ENCODE peak calls at places on chromosomes 12 and 14, in five cellular contexts. K is CD4-positive, CD25-positive, alpha-beta regulatory T cell; F is stimulated activated CD8-positive, alpha-beta memory T cell treated with anti-CD3 and anti-CD28 coated beads, Interleukin-15, amount 100 ng/mL, for 1 hour; L is fibroblast of the conjunctiva; W is HT1080. H is an unnamed sample.

GRCh38 chr14:23538049-23538718 is 13.4 kb downstream of the ZFHX2 start:
- DNase-seq in K (no peak), F (no peak), L (no peak), W (no peak), H (no peak)

GRCh38 chr14:91116913-91117588 is 3.2 kb downstream of the DGLUCY start:
- DNase-seq in K (no peak), F (no peak), L (no peak), W (no peak), H (no peak)

GRCh38 chr12:54579696-54580333 is 8.6 kb downstream of the PPP1R1A start:
- DNase-seq in K (peak), F (peak), L (peak), W (peak), H (peak)

GRCh38 chr14:32825058-32825457 is 113.6 kb upstream of the NPAS3 start:
- DNase-seq in K (no peak), F (no peak), L (no peak), W (no peak), H (no peak)

GRCh38 chr12:49909826-49910225 is 6.1 kb upstream of the FAIM2 start:
- DNase-seq in K (no peak), F (no peak), L (peak), W (peak), H (no peak)

GRCh38 chr12:84919271-84919670 is 6.7 kb upstream of the SLC6A15 start:
- DNase-seq in K (no peak), F (no peak), L (no peak), W (peak), H (no peak)

GRCh38 chr14:70640938-70641547 is 673 bp upstream of the TTC9 start:
- DNase-seq in K (peak), F (no peak), L (no peak), W (peak), H (peak)

GRCh38 chr12:123807002-123807401 is 44.9 kb downstream of the DNAH10 start:
- DNase-seq in K (no peak), F (no peak), L (no peak), W (no peak), H (no peak)

GRCh38 chr12:32159925-32160324 is 53.3 kb downstream of the BICD1 start:
- DNase-seq in K (no peak), F (no peak), L (no peak), W (no peak), H (no peak)

GRCh38 chr12:124497039-124497438 is 70.4 kb downstream of the NCOR2 start:
- DNase-seq in K (no peak), F (no peak), L (no peak), W (peak), H (no peak)

GRCh38 chr12:53235164-53235563 is 3.2 kb upstream of the RARG start:
- DNase-seq in K (no peak), F (no peak), L (no peak), W (no peak), H (no peak)

GRCh38 chr12:53985900-53986685 is 1.1 kb downstream of the HOXC10 start:
- DNase-seq in K (no peak), F (no peak), L (no peak), W (peak), H (no peak)

GRCh38 chr14:34496007-34496678 is 34.1 kb upstream of the SPTSSA start:
- DNase-seq in K (no peak), F (no peak), L (no peak), W (no peak), H (no peak)

GRCh38 chr12:14473707-14474287 is 93.9 kb downstream of the PLBD1 start:
- DNase-seq in K (no peak), F (no peak), L (no peak), W (no peak), H (peak)

GRCh38 chr12:92796650-92797049 is 93.9 kb downstream of the PLEKHG7 start:
- DNase-seq in K (no peak), F (no peak), L (no peak), W (no peak), H (no peak)

GRCh38 chr12:95462551-95462950 is 11.4 kb upstream of the METAP2 start:
- DNase-seq in K (no peak), F (no peak), L (no peak), W (no peak), H (no peak)

GRCh38 chr12:48946206-48946605 is 11.1 kb downstream of the ARF3 start:
- DNase-seq in K (no peak), F (no peak), L (no peak), W (no peak), H (no peak)

GRCh38 chr12:89566615-89567014 is 40.8 kb upstream of the POC1B start:
- DNase-seq in K (no peak), F (no peak), L (no peak), W (no peak), H (peak)

GRCh38 chr14:103886304-103887169 is 39.2 kb upstream of the PPP1R13B start:
- DNase-seq in K (no peak), F (no peak), L (no peak), W (no peak), H (no peak)

GRCh38 chr12:10612954-10613333 is 465 bp downstream of the MAGOHB start:
- DNase-seq in K (no peak), F (no peak), L (no peak), W (no peak), H (no peak)

GRCh38 chr12:83476695-83477094 is 790.0 kb downstream of the TMTC2 start:
- DNase-seq in K (no peak), F (no peak), L (no peak), W (no peak), H (no peak)

GRCh38 chr14:29743566-29743965 is 184.1 kb downstream of the PRKD1 start:
- DNase-seq in K (no peak), F (no peak), L (no peak), W (no peak), H (no peak)

GRCh38 chr12:80627773-80628172 is 79.7 kb upstream of the MYF6 start:
- DNase-seq in K (no peak), F (no peak), L (peak), W (peak), H (no peak)

GRCh38 chr12:111406474-111407370 is 999 bp downstream of the SH2B3 start:
- DNase-seq in K (peak), F (no peak), L (no peak), W (no peak), H (no peak)